ENCODE peak calls at places on chromosomes 3 and 15, in five cellular contexts. Z is Calu3, O is activated B cell treated with CpG ODN at 0.5 μM for 24 hours, M is heart left ventricle, S is vagina. V is an unnamed sample.

GRCh38 chr3:4587061-4587837 is 94.1 kb downstream of the ITPR1 start:
- DNase-seq in Z (no peak), O (no peak), M (no peak), S (no peak), V (no peak)

GRCh38 chr3:58530354-58530865 is 6.6 kb downstream of the ACOX2 start:
- DNase-seq in Z (no peak), O (no peak), M (no peak), S (no peak), V (no peak)

GRCh38 chr15:72737723-72738122 is 45.8 kb downstream of the ADPGK start:
- DNase-seq in Z (no peak), O (no peak), M (no peak), S (no peak), V (no peak)

GRCh38 chr3:170357920-170358854 is 672 bp downstream of the SKIL start:
- DNase-seq in Z (peak; percentile 98), O (peak; percentile 80), M (peak; percentile 87), S (peak; percentile 90), V (no peak)

GRCh38 chr15:90087454-90088154 is 14.7 kb downstream of the IDH2 start:
- DNase-seq in Z (peak; percentile 51), O (no peak), M (no peak), S (no peak), V (no peak)

GRCh38 chr3:159852821-159853505 is 135.7 kb upstream of the IL12A start:
- DNase-seq in Z (peak; percentile 35), O (no peak), M (peak; percentile 90), S (no peak), V (no peak)

GRCh38 chr3:13012228-13012691 is 61.0 kb downstream of the IQSEC1 start:
- DNase-seq in Z (no peak), O (no peak), M (peak; percentile 76), S (no peak), V (no peak)

GRCh38 chr15:67882487-67883227 is 42.8 kb upstream of the RNU6-1 start:
- DNase-seq in Z (no peak), O (no peak), M (no peak), S (no peak), V (no peak)

GRCh38 chr3:114867359-114867758 is 279.7 kb downstream of the ZBTB20 start:
- DNase-seq in Z (no peak), O (no peak), M (no peak), S (no peak), V (no peak)

GRCh38 chr15:29621626-29622025 is 200.6 kb downstream of the TJP1 start:
- DNase-seq in Z (no peak), O (no peak), M (no peak), S (no peak), V (no peak)

GRCh38 chr3:179336345-179336929 is 11.1 kb upstream of the MFN1 start:
- DNase-seq in Z (no peak), O (no peak), M (no peak), S (no peak), V (no peak)

GRCh38 chr3:158097571-158098553 is 8.4 kb downstream of the SHOX2 start:
- DNase-seq in Z (peak; percentile 94), O (peak; percentile 79), M (peak; percentile 52), S (no peak), V (no peak)

GRCh38 chr3:139110072-139110830 is 65.6 kb upstream of the PRR23C start:
- DNase-seq in Z (no peak), O (no peak), M (peak; percentile 55), S (peak; percentile 77), V (no peak)

GRCh38 chr3:139112230-139112558 is 67.5 kb upstream of the PRR23C start:
- DNase-seq in Z (no peak), O (no peak), M (no peak), S (no peak), V (no peak)

GRCh38 chr3:139113766-139114165 is 69.1 kb upstream of the PRR23C start:
- DNase-seq in Z (no peak), O (no peak), M (no peak), S (peak; percentile 62), V (no peak)

GRCh38 chr3:139111392-139112229 is 66.9 kb upstream of the PRR23C start:
- DNase-seq in Z (peak; percentile 92), O (no peak), M (peak; percentile 65), S (peak; percentile 85), V (peak; percentile 41)

GRCh38 chr3:139113231-139113749 is 68.6 kb upstream of the PRR23C start:
- DNase-seq in Z (no peak), O (no peak), M (no peak), S (peak; percentile 81), V (no peak)
- TF ChIP-seq CTCF in Z (no peak), O (no peak), M (no peak), S (no peak), V (no peak)

DNA sequence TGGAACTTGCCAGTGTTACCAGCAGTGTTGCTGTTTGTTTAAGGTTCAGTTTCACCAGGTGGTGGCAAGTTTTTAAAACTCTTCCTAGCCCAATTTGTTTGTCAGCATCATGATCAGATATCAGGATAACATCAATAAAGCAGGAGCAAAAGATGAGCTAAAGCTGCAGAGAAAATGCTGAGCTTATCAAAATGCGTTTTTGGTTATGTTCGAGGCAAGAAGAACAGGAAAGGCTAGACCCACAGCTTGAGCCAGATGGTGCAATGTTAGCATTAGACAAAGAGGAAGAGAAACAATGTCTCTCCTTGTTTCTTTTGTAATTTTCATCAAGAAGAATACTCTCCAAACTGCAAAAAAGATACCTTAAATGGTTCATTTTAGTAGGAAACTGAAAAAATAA is 66.2 kb downstream of the THRB start:
- DNase-seq in Z (no peak), O (no peak), M (no peak), S (no peak), V (no peak)
- TF ChIP-seq CTCF in Z (no peak), O (no peak), M (no peak), S (no peak), V (no peak)

GRCh38 chr3:176426371-176426770 is 770.9 kb downstream of the TBL1XR1 start:
- DNase-seq in Z (no peak), O (no peak), M (no peak), S (no peak), V (no peak)

GRCh38 chr3:176431073-176431472 is 766.2 kb downstream of the TBL1XR1 start:
- DNase-seq in Z (no peak), O (no peak), M (no peak), S (no peak), V (no peak)

GRCh38 chr3:176431986-176432385 is 765.3 kb downstream of the TBL1XR1 start:
- DNase-seq in Z (no peak), O (no peak), M (no peak), S (no peak), V (no peak)

GRCh38 chr3:176428552-176428951 is 768.7 kb downstream of the TBL1XR1 start:
- DNase-seq in Z (no peak), O (no peak), M (no peak), S (no peak), V (no peak)

DNA sequence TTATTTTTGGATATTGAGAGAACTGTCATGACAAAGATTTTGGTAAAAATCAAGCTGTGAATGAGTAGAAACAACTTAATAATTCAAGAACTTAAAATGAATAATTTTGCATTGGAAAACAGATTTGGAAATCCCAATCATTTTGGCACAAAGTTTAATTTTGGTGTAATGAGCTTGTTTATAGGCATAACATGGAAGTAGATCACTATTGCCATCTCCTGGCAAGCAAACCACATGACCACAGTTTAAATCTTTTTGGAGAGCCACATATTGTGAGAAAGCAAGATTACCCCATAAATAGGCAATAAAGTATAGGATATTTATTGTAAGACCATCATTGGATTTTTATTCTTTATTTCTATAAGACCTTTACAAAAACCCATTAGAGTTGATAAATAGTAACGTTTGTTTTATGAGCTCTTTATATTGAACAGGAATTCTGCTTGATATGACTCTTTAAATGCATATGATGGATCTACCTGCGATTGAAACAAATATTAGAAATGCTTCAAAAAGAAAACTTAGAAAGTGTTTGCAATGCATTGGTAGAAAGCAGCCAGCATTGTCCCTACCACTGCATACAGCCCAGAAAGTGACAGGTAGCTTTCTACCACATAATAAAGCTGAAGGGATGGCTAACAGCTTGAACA is 766.9 kb downstream of the TBL1XR1 start:
- DNase-seq in Z (peak; percentile 24), O (no peak), M (no peak), S (no peak), V (no peak)
- TF ChIP-seq CTCF in Z (peak; percentile 60), O (no peak), M (peak; percentile 33), S (peak; percentile 55), V (peak; percentile 94)

GRCh38 chr15:98428253-98428989 is 219.9 kb upstream of the IGF1R start:
- DNase-seq in Z (peak; percentile 91), O (peak; percentile 60), M (peak; percentile 70), S (no peak), V (peak; percentile 80)
- TF ChIP-seq CTCF in Z (peak; percentile 90), O (peak; percentile 42), M (peak; percentile 85), S (peak; percentile 78), V (peak; percentile 58)

DNA sequence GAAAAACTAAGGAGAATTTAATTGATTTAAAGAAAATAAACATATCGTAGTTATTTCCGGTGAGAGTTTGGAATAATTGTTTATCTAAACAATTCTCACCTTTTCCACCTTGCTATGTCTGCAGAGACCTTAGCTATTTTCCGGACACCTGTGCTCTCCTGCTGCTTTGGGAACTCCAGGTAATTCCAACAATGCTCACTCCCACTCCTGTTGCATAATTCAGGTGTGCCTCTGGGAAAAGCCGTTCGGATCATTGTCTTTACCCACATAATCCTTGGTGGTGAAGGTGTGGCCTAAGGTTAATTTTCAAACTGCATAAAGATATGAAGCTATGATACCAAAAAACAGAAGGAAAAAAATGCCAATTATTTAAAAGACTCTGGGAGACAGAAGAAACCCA is 59.4 kb downstream of the LDHAL6B start:
- DNase-seq in Z (peak; percentile 55), O (no peak), M (no peak), S (no peak), V (no peak)
- TF ChIP-seq CTCF in Z (no peak), O (no peak), M (no peak), S (no peak), V (no peak)

GRCh38 chr3:36956155-36956554 is 11.3 kb upstream of the TRANK1 start:
- DNase-seq in Z (no peak), O (no peak), M (no peak), S (no peak), V (no peak)

GRCh38 chr3:36957862-36958686 is 13.2 kb upstream of the TRANK1 start:
- DNase-seq in Z (no peak), O (no peak), M (no peak), S (no peak), V (no peak)

GRCh38 chr3:36954452-36955134 is 9.7 kb upstream of the TRANK1 start:
- DNase-seq in Z (no peak), O (no peak), M (no peak), S (no peak), V (no peak)

GRCh38 chr3:36959821-36960220 is 15.0 kb upstream of the TRANK1 start:
- DNase-seq in Z (no peak), O (no peak), M (no peak), S (no peak), V (no peak)

DNA sequence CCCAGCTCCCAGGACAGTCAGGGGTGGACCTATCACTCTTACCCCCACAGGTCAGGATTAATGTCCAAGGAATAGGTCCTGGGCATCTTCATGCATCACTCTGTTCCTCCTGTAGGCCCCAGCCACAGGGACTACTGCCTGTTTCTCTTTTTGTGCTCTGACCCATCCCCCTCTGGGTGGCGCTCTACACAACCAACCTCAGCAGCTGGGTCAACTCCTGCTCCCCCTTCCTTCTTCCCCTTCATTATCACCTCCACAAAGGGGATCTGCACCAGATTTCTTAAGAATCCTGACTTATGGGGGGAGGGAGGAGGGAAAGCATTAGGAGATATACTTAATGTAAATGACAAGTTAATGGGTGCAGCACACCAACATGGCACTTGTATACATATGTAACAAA is 12.2 kb upstream of the TRANK1 start:
- DNase-seq in Z (no peak), O (no peak), M (no peak), S (no peak), V (no peak)
- TF ChIP-seq CTCF in Z (no peak), O (no peak), M (no peak), S (no peak), V (no peak)

GRCh38 chr3:59607628-59608027 is 557.8 kb upstream of the CFAP20DC start:
- DNase-seq in Z (no peak), O (no peak), M (no peak), S (no peak), V (no peak)
- TF ChIP-seq CTCF in Z (no peak), O (no peak), M (peak; percentile 12), S (no peak), V (no peak)

V was measured in D721Med.